ENCODE peak calls at places on chromosomes 6 and 20, in seven cellular contexts. R is ovary, J is H9, S is BE2C, B is esophagus squamous epithelium, C is IMR-90, N is H1. K is an unnamed sample. For H3K9me3 and H3K4me1, the result is how much of the 10 kb centered on the place peaks cover.

GRCh38 chr20:24984963-24985640 is 7.4 kb downstream of the APMAP start:
- DNase-seq in R (no peak), J (peak), S (no peak), B (no peak), C (no peak), N (no peak), K (peak)

GRCh38 chr6:163863565-163863964 is 449.0 kb downstream of the QKI start:
- DNase-seq in R (no peak), J (peak), S (no peak), B (no peak), C (no peak), N (no peak), K (no peak)

GRCh38 chr6:90083891-90084290 is 189.6 kb downstream of the GJA10 start:
- DNase-seq in R (no peak), J (no peak), S (no peak), B (no peak), C (no peak), N (no peak), K (no peak)

GRCh38 chr20:51265366-51265765 is 242.5 kb upstream of the KCNG1 start:
- DNase-seq in R (no peak), J (no peak), S (no peak), B (no peak), C (peak), N (no peak), K (no peak)

GRCh38 chr6:144488590-144488989 is 203.5 kb downstream of the UTRN start:
- DNase-seq in R (no peak), J (no peak), S (no peak), B (no peak), C (no peak), N (no peak), K (no peak)

GRCh38 chr6:132122871-132123270 is 171.7 kb upstream of the CCN2 start:
- DNase-seq in R (no peak), J (no peak), S (no peak), B (no peak), C (peak), N (no peak), K (no peak)

GRCh38 chr6:47663462-47664216 is 34.7 kb upstream of the ADGRF4 start:
- DNase-seq in R (no peak), J (peak), S (no peak), B (no peak), C (no peak), N (peak), K (no peak)

GRCh38 chr20:33811763-33812672 is 870 bp downstream of the CHMP4B start:
- DNase-seq in R (peak), J (no peak), S (peak), B (no peak), C (peak), N (no peak), K (peak)

GRCh38 chr20:51802170-51802745 is at the start of gene SALL4:
- DNase-seq in R (no peak), J (peak), S (peak), B (no peak), C (no peak), N (peak), K (no peak)

GRCh38 chr20:1844723-1845523 is 50.3 kb upstream of the SIRPA start:
- DNase-seq in R (no peak), J (no peak), S (no peak), B (no peak), C (peak), N (no peak), K (peak)

GRCh38 chr6:135902756-135903331 is 51.3 kb downstream of the PDE7B start:
- DNase-seq in R (no peak), J (no peak), S (no peak), B (no peak), C (no peak), N (no peak), K (no peak)

GRCh38 chr20:42530855-42531674 is 658.6 kb downstream of the PTPRT start:
- DNase-seq in R (no peak), J (peak), S (no peak), B (no peak), C (no peak), N (peak), K (no peak)

GRCh38 chr20:59468831-59469230 is 135.5 kb upstream of the PHACTR3 start:
- DNase-seq in R (no peak), J (no peak), S (no peak), B (no peak), C (no peak), N (no peak), K (no peak)

GRCh38 chr20:59466107-59466815 is 138.1 kb upstream of the PHACTR3 start:
- DNase-seq in R (no peak), J (no peak), S (no peak), B (no peak), C (no peak), N (no peak), K (no peak)

GRCh38 chr20:59470521-59470920 is 133.8 kb upstream of the PHACTR3 start:
- DNase-seq in R (no peak), J (no peak), S (no peak), B (no peak), C (no peak), N (no peak), K (peak)

GRCh38 chr20:59469266-59470252 is 134.8 kb upstream of the PHACTR3 start:
- DNase-seq in R (no peak), J (peak), S (no peak), B (no peak), C (no peak), N (peak), K (no peak)

DNA sequence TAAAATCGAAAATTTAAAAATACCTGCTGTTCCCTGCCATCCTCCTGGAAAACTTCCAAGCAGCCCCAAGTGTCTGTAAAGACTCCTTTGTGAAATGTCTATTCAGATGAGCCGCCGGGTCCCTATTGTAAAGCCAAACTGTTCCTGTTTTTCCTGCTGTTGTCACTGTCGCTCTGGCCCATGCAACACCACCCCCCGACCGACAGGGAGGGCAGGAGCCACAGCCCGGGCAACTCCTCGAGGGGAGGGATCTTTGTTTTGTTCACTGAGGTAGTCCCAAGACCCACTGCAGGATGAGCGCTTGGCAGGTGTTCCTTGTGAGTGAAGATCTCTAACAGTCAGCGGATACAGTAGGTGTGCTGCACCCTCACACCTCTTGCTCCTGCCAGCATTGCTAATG is 132.3 kb upstream of the PHACTR3 start:
- DNase-seq in R (no peak), J (no peak), S (no peak), B (no peak), C (no peak), N (no peak), K (no peak)
- TF ChIP-seq CTCF in R (no peak), J (no peak), S (no peak), B (no peak), C (no peak), N (peak), K (no peak)

GRCh38 chr20:21513181-21513663 is 642 bp downstream of the NKX2-2 start:
- DNase-seq in R (no peak), J (peak), S (no peak), B (no peak), C (no peak), N (no peak), K (no peak)

GRCh38 chr20:21510995-21511394 is 2.9 kb downstream of the NKX2-2 start:
- DNase-seq in R (no peak), J (no peak), S (no peak), B (no peak), C (no peak), N (no peak), K (no peak)

GRCh38 chr20:21512634-21513180 is 1.2 kb downstream of the NKX2-2 start:
- DNase-seq in R (no peak), J (no peak), S (no peak), B (no peak), C (no peak), N (no peak), K (no peak)

GRCh38 chr20:21511485-21511849 is 2.4 kb downstream of the NKX2-2 start:
- DNase-seq in R (no peak), J (peak), S (no peak), B (no peak), C (no peak), N (no peak), K (no peak)

GRCh38 chr20:21511850-21512633 is 1.8 kb downstream of the NKX2-2 start:
- DNase-seq in R (no peak), J (peak), S (no peak), B (no peak), C (no peak), N (no peak), K (no peak)
- H3K9me3 ChIP-seq in R (under half), J (under half), S (under half), B (under half), C (under half), N (under half), K (under half)

GRCh38 chr6:8644306-8644705 is 209.0 kb upstream of the SLC35B3 start:
- DNase-seq in R (no peak), J (no peak), S (no peak), B (no peak), C (no peak), N (no peak), K (no peak)
- H3K4me1 ChIP-seq in R (under half), J (under half), S (under half), B (under half), C (under half), N (under half), K (under half)

GRCh38 chr6:34598725-34599124 is 42.6 kb upstream of the SPDEF start:
- DNase-seq in R (no peak), J (no peak), S (no peak), B (no peak), C (peak), N (no peak), K (peak)

GRCh38 chr6:34600796-34601195 is 44.7 kb upstream of the SPDEF start:
- DNase-seq in R (no peak), J (no peak), S (no peak), B (no peak), C (no peak), N (no peak), K (no peak)

GRCh38 chr6:34600101-34600500 is 44.0 kb upstream of the SPDEF start:
- DNase-seq in R (no peak), J (no peak), S (no peak), B (no peak), C (no peak), N (no peak), K (no peak)

GRCh38 chr6:34601706-34602105 is 45.6 kb upstream of the SPDEF start:
- DNase-seq in R (no peak), J (no peak), S (no peak), B (no peak), C (no peak), N (no peak), K (no peak)

DNA sequence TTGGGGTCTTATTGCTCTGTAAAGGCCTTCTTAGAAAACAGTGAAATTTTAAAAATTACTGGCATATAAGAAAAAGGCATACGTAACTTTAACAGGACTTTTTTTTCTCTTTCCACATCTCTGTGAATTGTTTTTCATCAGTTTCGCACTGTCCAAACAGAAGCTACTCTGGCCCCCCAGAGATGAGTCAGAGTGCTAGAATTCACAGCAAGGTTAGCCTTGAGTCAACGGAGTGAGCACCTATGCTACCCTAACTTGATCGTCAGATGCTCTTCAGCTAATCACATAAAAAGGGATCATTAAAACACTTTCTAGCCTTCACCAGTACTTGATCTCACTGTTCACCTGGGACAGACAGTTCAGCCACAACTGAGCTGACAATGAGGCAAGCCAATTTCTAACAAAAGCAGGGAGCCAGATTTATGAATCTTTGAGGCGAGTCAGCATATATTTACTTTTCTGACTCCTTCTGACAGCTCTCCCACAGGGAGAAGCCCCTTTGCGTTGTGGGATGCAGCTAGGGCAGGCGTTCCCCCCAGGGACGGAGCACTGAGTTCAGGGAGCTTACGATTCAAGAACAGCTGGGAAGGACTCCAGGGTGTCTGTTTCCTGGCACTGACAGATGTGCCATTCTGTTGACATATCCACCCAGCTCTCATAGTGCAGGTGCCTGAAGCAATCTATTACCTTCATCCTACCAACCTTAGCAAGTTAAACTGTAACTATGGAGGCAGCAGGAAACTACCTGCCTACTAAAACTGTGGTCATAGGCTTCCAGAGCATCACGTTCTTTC is 46.4 kb upstream of the SPDEF start:
- DNase-seq in R (no peak), J (no peak), S (no peak), B (no peak), C (peak), N (no peak), K (no peak)
- TF ChIP-seq CTCF in R (no peak), J (no peak), S (no peak), B (no peak), C (no peak), N (no peak), K (no peak)